ENCODE peak calls at places on chromosomes 16 and 17, in ten cellular contexts. Q, J, E, W, P, N, H, M, G and O are unnamed samples.

GRCh38 chr17:29588561-29589411 is 662 bp downstream of the GIT1 start:
- DNase-seq in Q (no peak), J (no peak), E (peak; percentile 29), W (no peak), P (peak; percentile 71), N (no peak), H (peak; percentile 29), M (no peak), G (no peak), O (peak; percentile 21)

GRCh38 chr16:87297918-87298631 is 19.1 kb downstream of the C16orf95 start:
- DNase-seq in Q (no peak), J (no peak), E (peak; percentile 10), W (peak; percentile 82), P (no peak), N (no peak), H (peak; percentile 26), M (no peak), G (no peak), O (no peak)

GRCh38 chr16:57539072-57539796 is 2.9 kb upstream of the CCDC102A start:
- DNase-seq in Q (no peak), J (no peak), E (no peak), W (no peak), P (peak; percentile 5), N (peak; percentile 3), H (no peak), M (no peak), G (no peak), O (no peak)

GRCh38 chr16:19601083-19601976 is 45.8 kb downstream of the VPS35L start:
- DNase-seq in Q (no peak), J (no peak), E (peak; percentile 36), W (no peak), P (no peak), N (peak; percentile 49), H (peak; percentile 64), M (no peak), G (no peak), O (no peak)

GRCh38 chr17:28626818-28627217 is 12.8 kb upstream of the RSKR start:
- DNase-seq in Q (no peak), J (no peak), E (no peak), W (no peak), P (no peak), N (no peak), H (no peak), M (no peak), G (no peak), O (no peak)

GRCh38 chr17:58310511-58311428 is 17.8 kb downstream of the TSPOAP1 start:
- DNase-seq in Q (no peak), J (peak; percentile 19), E (no peak), W (no peak), P (no peak), N (no peak), H (no peak), M (peak; percentile 60), G (no peak), O (peak; percentile 64)

GRCh38 chr16:53511403-53512280 is 8.6 kb upstream of the AKTIP start:
- DNase-seq in Q (no peak), J (no peak), E (no peak), W (no peak), P (no peak), N (no peak), H (no peak), M (no peak), G (no peak), O (no peak)

GRCh38 chr17:45371414-45372324 is 54.8 kb upstream of the MAP3K14 start:
- DNase-seq in Q (peak; percentile 59), J (peak; percentile 84), E (peak; percentile 96), W (peak; percentile 91), P (peak; percentile 77), N (peak; percentile 75), H (peak; percentile 98), M (peak; percentile 88), G (peak; percentile 47), O (peak; percentile 75)

GRCh38 chr16:17668411-17668810 is 197.7 kb upstream of the XYLT1 start:
- DNase-seq in Q (no peak), J (no peak), E (no peak), W (no peak), P (no peak), N (no peak), H (no peak), M (no peak), G (no peak), O (no peak)

DNA sequence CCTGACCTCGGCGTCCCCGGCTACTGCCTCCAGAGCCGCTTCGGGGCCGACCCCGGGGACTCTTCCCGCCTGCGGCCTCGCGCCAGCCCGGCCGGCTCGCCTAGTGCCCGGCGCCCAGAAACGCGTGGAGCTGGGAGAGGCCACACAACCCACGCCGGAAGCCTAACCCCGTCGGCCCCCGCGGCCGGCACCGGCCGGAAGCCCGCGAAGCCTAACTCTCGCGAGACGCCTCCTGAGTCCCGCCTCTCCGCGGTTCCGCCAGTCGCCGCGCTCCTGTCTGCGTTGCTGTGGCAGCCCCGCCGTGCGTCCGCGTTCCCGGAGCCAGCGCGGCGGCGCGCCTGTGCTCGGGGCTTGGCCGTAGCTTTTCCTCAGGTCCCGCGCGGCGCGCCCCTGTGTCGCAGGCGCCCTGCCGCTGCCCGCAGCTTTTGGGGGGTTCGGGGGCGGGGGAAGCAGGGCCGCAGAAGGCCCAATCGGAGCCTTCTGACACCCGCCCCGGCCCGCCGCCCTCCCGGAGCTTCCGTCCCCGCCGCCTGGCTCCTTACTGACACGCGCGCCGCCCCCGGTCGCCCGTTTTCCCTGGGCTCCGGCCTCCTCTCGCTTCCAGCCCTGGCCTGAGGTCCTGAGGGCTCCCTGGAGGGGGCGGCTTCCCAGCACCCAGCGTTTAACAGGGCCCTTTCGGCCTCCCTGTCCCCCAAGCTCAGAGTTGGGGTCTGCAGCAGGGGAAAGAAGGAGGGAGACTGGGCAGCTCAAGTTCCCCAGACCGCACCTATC is 21.7 kb downstream of the NPTX1 start:
- DNase-seq in Q (peak; percentile 75), J (peak; percentile 97), E (peak; percentile 96), W (peak; percentile 96), P (peak; percentile 98), N (peak; percentile 98), H (peak; percentile 98), M (peak; percentile 98), G (peak; percentile 73), O (peak; percentile 99)
- TF ChIP-seq CTCF in Q (no peak), J (no peak), E (peak; percentile 0), W (no peak), P (no peak), N (no peak), H (no peak), M (peak; percentile 14), G (no peak), O (no peak)

GRCh38 chr17:63116967-63117366 is 150.9 kb downstream of the TANC2 start:
- DNase-seq in Q (no peak), J (no peak), E (peak; percentile 77), W (no peak), P (no peak), N (no peak), H (peak; percentile 61), M (no peak), G (no peak), O (no peak)

GRCh38 chr17:63113167-63113566 is 147.1 kb downstream of the TANC2 start:
- DNase-seq in Q (no peak), J (no peak), E (no peak), W (no peak), P (no peak), N (no peak), H (peak; percentile 11), M (no peak), G (no peak), O (no peak)

GRCh38 chr17:63120406-63120805 is 154.4 kb downstream of the TANC2 start:
- DNase-seq in Q (no peak), J (no peak), E (peak; percentile 54), W (no peak), P (no peak), N (no peak), H (peak; percentile 22), M (no peak), G (no peak), O (no peak)

GRCh38 chr17:63117431-63117830 is 151.4 kb downstream of the TANC2 start:
- DNase-seq in Q (no peak), J (no peak), E (no peak), W (no peak), P (no peak), N (no peak), H (no peak), M (no peak), G (no peak), O (no peak)

DNA sequence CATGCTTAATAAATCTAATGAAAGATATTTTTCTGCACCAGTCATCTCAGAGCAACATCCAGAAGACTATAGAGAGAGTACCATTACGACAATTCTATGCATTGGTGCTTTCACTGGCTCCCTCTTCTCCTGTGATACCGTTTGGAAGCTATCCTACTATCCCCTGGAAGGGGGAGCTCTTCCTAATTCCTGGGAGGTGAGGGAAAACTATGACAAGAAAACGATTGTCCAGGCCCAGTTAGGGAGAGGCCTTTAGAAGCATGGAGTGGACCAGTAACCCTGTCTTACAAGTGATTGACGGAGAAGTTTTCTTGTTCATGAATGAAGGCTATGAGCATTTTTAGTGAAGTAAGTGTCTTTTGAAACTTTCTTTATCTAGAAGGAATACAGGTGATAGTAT is 150.2 kb downstream of the TANC2 start:
- DNase-seq in Q (no peak), J (no peak), E (no peak), W (no peak), P (no peak), N (no peak), H (no peak), M (no peak), G (no peak), O (no peak)
- TF ChIP-seq CTCF in Q (peak; percentile 18), J (no peak), E (peak; percentile 3), W (no peak), P (no peak), N (no peak), H (no peak), M (no peak), G (no peak), O (no peak)

GRCh38 chr16:56012479-56012811 is 137.3 kb upstream of the CES5A start:
- DNase-seq in Q (no peak), J (no peak), E (no peak), W (no peak), P (no peak), N (no peak), H (no peak), M (no peak), G (no peak), O (no peak)
- TF ChIP-seq CTCF in Q (no peak), J (no peak), E (no peak), W (no peak), P (no peak), N (no peak), H (no peak), M (no peak), G (no peak), O (no peak)

DNA sequence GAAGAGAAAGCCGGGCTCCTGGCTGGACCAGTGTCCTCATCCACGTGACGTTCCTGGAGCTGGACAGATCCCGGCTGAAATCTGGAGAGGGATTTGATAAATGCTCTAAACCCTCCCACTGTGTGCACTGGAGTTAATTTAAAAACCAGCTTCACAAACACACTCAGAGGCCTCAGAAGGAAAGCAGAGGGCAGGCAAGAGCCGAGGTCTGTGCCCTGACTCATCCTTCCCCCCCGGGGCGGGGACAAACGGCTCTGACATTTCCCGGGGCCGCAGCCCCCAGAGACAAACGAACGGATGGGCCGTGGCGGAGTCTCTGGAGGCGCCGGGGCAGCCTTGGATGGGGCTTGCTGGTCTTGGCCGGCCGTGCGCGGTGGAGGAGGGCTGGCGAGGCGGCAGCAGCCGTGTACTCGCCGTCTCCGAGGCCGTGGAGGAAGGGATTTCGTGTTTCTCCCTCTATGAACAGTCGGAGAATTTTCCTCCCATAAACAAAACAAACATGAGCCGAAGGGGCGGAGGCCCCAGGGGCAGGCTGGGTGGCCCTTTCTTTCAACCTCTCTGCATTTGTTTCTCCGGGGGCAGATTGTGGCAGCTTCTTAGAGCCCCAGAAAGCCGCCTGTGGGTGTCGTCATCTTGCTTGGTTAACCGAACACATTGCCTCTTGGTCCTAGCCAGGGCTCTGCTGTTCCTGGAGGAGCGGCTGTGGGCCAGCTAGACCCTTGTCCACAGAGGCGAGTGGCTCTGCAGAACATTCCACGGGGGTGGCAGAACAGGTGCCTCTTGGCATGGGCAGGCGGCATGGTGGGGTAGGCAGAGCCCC is 94.3 kb downstream of the NTN1 start:
- DNase-seq in Q (no peak), J (peak; percentile 27), E (peak; percentile 6), W (peak; percentile 79), P (peak; percentile 64), N (no peak), H (peak; percentile 33), M (peak; percentile 92), G (no peak), O (peak; percentile 61)
- TF ChIP-seq CTCF in Q (no peak), J (peak; percentile 14), E (no peak), W (no peak), P (no peak), N (no peak), H (peak; percentile 33), M (peak; percentile 39), G (no peak), O (no peak)